ENCODE peak calls at places on chromosomes 4 and X, in eight cellular contexts. D is breast epithelium, O is activated gamma-delta T cell treated with Interleukin-2 at 50 U/mL for 16 hours, H is neural progenitor cell, N is SJSA1, W is uterus, T is kidney epithelial cell, L is fibroblast of pulmonary artery. K is an unnamed sample.

GRCh38 chrX:20397587-20397986 is 130.9 kb upstream of the RPS6KA3 start:
- DNase-seq in L (no peak), O (no peak), D (no peak), W (no peak), H (peak), N (no peak), T (no peak), K (no peak)

GRCh38 chr4:112296949-112297483 is at the start of gene ALPK1:
- DNase-seq in T (peak), L (peak), N (peak), O (no peak), H (no peak), D (no peak), W (peak), K (peak)

GRCh38 chr4:17490575-17491059 is 21.3 kb downstream of the QDPR start:
- DNase-seq in T (no peak), H (no peak), O (no peak), D (no peak), W (no peak), N (no peak), L (no peak), K (no peak)

GRCh38 chr4:185559913-185560281 is 24.6 kb upstream of the PDLIM3 start:
- DNase-seq in T (peak), N (peak), O (no peak), L (peak), W (peak), D (peak), H (no peak), K (peak)

GRCh38 chrX:111854778-111855490 is 21.0 kb upstream of the TRPC5OS start:
- DNase-seq in D (no peak), L (no peak), H (no peak), W (no peak), N (no peak), T (no peak), O (no peak), K (peak)

GRCh38 chr4:120443111-120443510 is 376.5 kb upstream of the MAD2L1 start:
- DNase-seq in O (no peak), H (no peak), N (no peak), D (no peak), W (no peak), L (peak), T (no peak), K (no peak)

GRCh38 chr4:23999714-24000113 is 109.9 kb upstream of the PPARGC1A start:
- DNase-seq in L (no peak), H (no peak), O (no peak), D (no peak), W (no peak), N (no peak), T (no peak), K (no peak)

GRCh38 chrX:123277821-123278220 is 93.7 kb downstream of the GRIA3 start:
- DNase-seq in D (no peak), W (no peak), O (no peak), L (no peak), N (no peak), T (no peak), H (peak), K (no peak)

GRCh38 chr4:123826896-123827295 is 430.3 kb downstream of the SPRY1 start:
- DNase-seq in W (no peak), D (no peak), T (no peak), L (peak), O (no peak), N (peak), H (no peak), K (peak)

GRCh38 chr4:153393397-153393796 is 48.9 kb downstream of the MND1 start:
- DNase-seq in H (no peak), N (peak), D (no peak), W (no peak), L (peak), T (peak), O (no peak), K (peak)

GRCh38 chrX:31580227-31580626 is 508.4 kb upstream of the FTHL17 start:
- DNase-seq in T (no peak), N (no peak), D (no peak), W (no peak), H (no peak), L (no peak), O (no peak), K (no peak)

GRCh38 chr4:115687356-115687755 is 573.9 kb upstream of the NDST4 start:
- DNase-seq in W (no peak), L (no peak), H (no peak), O (no peak), N (no peak), D (no peak), T (no peak), K (no peak)

GRCh38 chr4:147732516-147733193 is 767 bp downstream of the ARHGAP10 start:
- DNase-seq in L (no peak), O (no peak), H (peak), N (peak), T (no peak), W (peak), D (no peak), K (peak)

GRCh38 chrX:43279341-43279808 is 376.7 kb upstream of the MAOA start:
- DNase-seq in T (no peak), L (no peak), N (no peak), W (no peak), D (no peak), O (no peak), H (no peak), K (no peak)

GRCh38 chr4:36590343-36590742 is 308.9 kb downstream of the DTHD1 start:
- DNase-seq in H (no peak), N (no peak), L (no peak), T (no peak), D (no peak), W (no peak), O (no peak), K (no peak)

GRCh38 chr4:139692300-139693012 is 26.8 kb downstream of the MGST2 start:
- DNase-seq in T (no peak), D (no peak), N (no peak), W (no peak), L (no peak), O (no peak), H (peak), K (no peak)

GRCh38 chr4:90137545-90137944 is 10.4 kb downstream of the CCSER1 start:
- DNase-seq in O (no peak), D (no peak), N (no peak), L (no peak), T (no peak), W (no peak), H (peak), K (peak)

GRCh38 chr4:114780205-114780604 is 181.6 kb downstream of the UGT8 start:
- DNase-seq in O (no peak), D (no peak), L (peak), W (no peak), T (peak), N (no peak), H (peak), K (peak)

GRCh38 chr4:79476196-79476595 is 68.2 kb upstream of the GK2 start:
- DNase-seq in W (no peak), T (no peak), N (no peak), H (no peak), L (no peak), D (no peak), O (no peak), K (no peak)

GRCh38 chr4:7939377-7940108 is at the start of gene AFAP1:
- DNase-seq in N (peak), D (peak), T (no peak), O (peak), W (peak), H (peak), L (peak), K (peak)

GRCh38 chr4:45293335-45293734 is 567.0 kb upstream of the GNPDA2 start:
- DNase-seq in H (no peak), W (no peak), T (no peak), O (no peak), N (no peak), L (no peak), D (no peak), K (no peak)

GRCh38 chr4:138199568-138200235 is 42.4 kb downstream of the SLC7A11 start:
- DNase-seq in N (no peak), T (peak), H (no peak), L (peak), W (no peak), O (no peak), D (no peak), K (peak)